ENCODE peak calls at places on chromosomes 6 and 20, in eight cellular contexts. Y is neural crest cell, T is endodermal cell, R is body of pancreas, V is prostate gland, W is B cell, S is astrocyte, D is brain microvascular endothelial cell. P is an unnamed sample.

GRCh38 chr20:50710492-50711063 is 19.2 kb upstream of the RIPOR3 start:
- DNase-seq in Y (no peak), T (no peak), R (peak; percentile 49), V (no peak), W (no peak), S (peak; percentile 12), D (no peak), P (no peak)

GRCh38 chr6:33000053-33000452 is 9.3 kb downstream of the HLA-DOA start:
- DNase-seq in Y (no peak), T (peak; percentile 88), R (no peak), V (no peak), W (peak; percentile 70), S (no peak), D (no peak), P (no peak)

GRCh38 chr6:109644131-109644530 is 46.9 kb downstream of the AK9 start:
- DNase-seq in Y (no peak), T (no peak), R (no peak), V (no peak), W (no peak), S (no peak), D (no peak), P (no peak)

GRCh38 chr20:5056801-5057599 is 55.7 kb upstream of the SLC23A2 start:
- DNase-seq in Y (peak; percentile 57), T (peak; percentile 73), R (peak; percentile 28), V (peak; percentile 7), W (peak; percentile 59), S (no peak), D (peak; percentile 36), P (no peak)

GRCh38 chr20:6162239-6162638 is 39.4 kb upstream of the FERMT1 start:
- DNase-seq in Y (no peak), T (no peak), R (peak; percentile 28), V (no peak), W (no peak), S (peak; percentile 45), D (no peak), P (no peak)

GRCh38 chr6:38610050-38610619 is 29.6 kb downstream of the BTBD9 start:
- DNase-seq in Y (no peak), T (no peak), R (no peak), V (no peak), W (no peak), S (no peak), D (no peak), P (no peak)

GRCh38 chr6:88004707-88005106 is 42.9 kb upstream of the SPACA1 start:
- DNase-seq in Y (no peak), T (no peak), R (no peak), V (no peak), W (no peak), S (no peak), D (no peak), P (no peak)

GRCh38 chr6:159609813-159610212 is 83.2 kb downstream of the SOD2 start:
- DNase-seq in Y (no peak), T (no peak), R (no peak), V (no peak), W (no peak), S (no peak), D (no peak), P (no peak)

GRCh38 chr6:159533568-159533967 is 159.5 kb downstream of the SOD2 start:
- DNase-seq in Y (no peak), T (no peak), R (no peak), V (no peak), W (no peak), S (peak; percentile 53), D (no peak), P (no peak)

GRCh38 chr6:54191460-54191859 is 80.2 kb downstream of the MLIP start:
- DNase-seq in Y (no peak), T (no peak), R (no peak), V (no peak), W (no peak), S (peak; percentile 33), D (peak; percentile 68), P (no peak)

GRCh38 chr6:15457903-15458530 is 204.8 kb downstream of the DTNBP1 start:
- DNase-seq in Y (no peak), T (peak; percentile 27), R (no peak), V (no peak), W (peak; percentile 62), S (no peak), D (no peak), P (no peak)

GRCh38 chr6:117919775-117920492 is 12.9 kb downstream of the SLC35F1 start:
- DNase-seq in Y (peak; percentile 64), T (peak; percentile 88), R (peak; percentile 21), V (peak; percentile 17), W (no peak), S (no peak), D (no peak), P (no peak)

GRCh38 chr20:48681201-48681881 is 146.5 kb downstream of the PREX1 start:
- DNase-seq in Y (no peak), T (no peak), R (no peak), V (no peak), W (no peak), S (peak; percentile 35), D (no peak), P (peak; percentile 18)

GRCh38 chr20:54078296-54078695 is 7.9 kb upstream of the BCAS1 start:
- DNase-seq in Y (no peak), T (no peak), R (no peak), V (no peak), W (no peak), S (no peak), D (no peak), P (no peak)

GRCh38 chr6:157433678-157434081 is 52.7 kb downstream of the ZDHHC14 start:
- DNase-seq in Y (no peak), T (no peak), R (no peak), V (no peak), W (no peak), S (no peak), D (no peak), P (no peak)

GRCh38 chr6:16731503-16732018 is 29.7 kb downstream of the ATXN1 start:
- DNase-seq in Y (no peak), T (no peak), R (no peak), V (no peak), W (no peak), S (no peak), D (no peak), P (no peak)

GRCh38 chr6:128239898-128240509 is 280.4 kb downstream of the PTPRK start:
- DNase-seq in Y (no peak), T (no peak), R (no peak), V (no peak), W (no peak), S (no peak), D (no peak), P (no peak)

DNA sequence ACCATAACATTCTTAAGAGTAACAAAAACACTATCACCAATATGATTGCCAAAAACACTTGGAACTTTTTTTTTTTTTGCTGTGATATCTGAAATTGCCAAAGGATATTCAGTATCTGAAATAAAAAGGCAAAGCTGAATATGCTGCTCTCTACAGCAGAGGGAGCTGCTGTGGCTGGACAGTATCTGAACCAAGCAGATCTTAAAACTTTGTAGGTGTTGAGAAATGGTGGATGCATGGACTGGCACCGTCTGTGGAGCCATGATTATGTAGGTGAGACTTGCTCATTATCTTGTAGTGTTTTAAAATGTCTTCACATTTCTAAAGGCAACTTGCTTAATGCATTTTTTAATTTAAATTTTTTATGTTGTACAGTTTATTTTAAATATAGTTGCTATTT is 9.2 kb downstream of the PDCD2 start:
- DNase-seq in Y (no peak), T (no peak), R (no peak), V (no peak), W (no peak), S (no peak), D (peak; percentile 20), P (no peak)
- TF ChIP-seq CTCF in Y (peak; percentile 53), T (peak; percentile 65), R (no peak), V (no peak), W (no peak), S (peak; percentile 18), D (peak; percentile 62), P (peak; percentile 64)

GRCh38 chr6:52910091-52910490 is 593 bp upstream of the GSTA3 start:
- DNase-seq in Y (no peak), T (no peak), R (no peak), V (no peak), W (no peak), S (peak; percentile 18), D (no peak), P (no peak)

GRCh38 chr6:52900536-52900935 is 9.0 kb downstream of the GSTA3 start:
- DNase-seq in Y (no peak), T (no peak), R (no peak), V (no peak), W (no peak), S (no peak), D (no peak), P (no peak)

GRCh38 chr6:52909131-52909530 is 367 bp downstream of the GSTA3 start:
- DNase-seq in Y (no peak), T (no peak), R (no peak), V (no peak), W (no peak), S (no peak), D (no peak), P (no peak)

GRCh38 chr6:52909531-52909930 is at the start of gene GSTA3:
- DNase-seq in Y (no peak), T (no peak), R (peak; percentile 65), V (no peak), W (no peak), S (no peak), D (no peak), P (no peak)

GRCh38 chr6:52904562-52905279 is 4.8 kb downstream of the GSTA3 start:
- DNase-seq in Y (no peak), T (peak; percentile 80), R (no peak), V (no peak), W (no peak), S (no peak), D (no peak), P (no peak)
- TF ChIP-seq CTCF in Y (peak; percentile 26), T (peak; percentile 72), R (no peak), V (no peak), W (no peak), S (no peak), D (peak; percentile 50), P (peak; percentile 42)

GRCh38 chr6:10545482-10545881 is 24.3 kb downstream of the GCNT2 start:
- DNase-seq in Y (no peak), T (peak; percentile 39), R (no peak), V (no peak), W (no peak), S (no peak), D (no peak), P (no peak)
- TF ChIP-seq CTCF in Y (no peak), T (no peak), R (no peak), V (no peak), W (no peak), S (no peak), D (no peak), P (no peak)

DNA sequence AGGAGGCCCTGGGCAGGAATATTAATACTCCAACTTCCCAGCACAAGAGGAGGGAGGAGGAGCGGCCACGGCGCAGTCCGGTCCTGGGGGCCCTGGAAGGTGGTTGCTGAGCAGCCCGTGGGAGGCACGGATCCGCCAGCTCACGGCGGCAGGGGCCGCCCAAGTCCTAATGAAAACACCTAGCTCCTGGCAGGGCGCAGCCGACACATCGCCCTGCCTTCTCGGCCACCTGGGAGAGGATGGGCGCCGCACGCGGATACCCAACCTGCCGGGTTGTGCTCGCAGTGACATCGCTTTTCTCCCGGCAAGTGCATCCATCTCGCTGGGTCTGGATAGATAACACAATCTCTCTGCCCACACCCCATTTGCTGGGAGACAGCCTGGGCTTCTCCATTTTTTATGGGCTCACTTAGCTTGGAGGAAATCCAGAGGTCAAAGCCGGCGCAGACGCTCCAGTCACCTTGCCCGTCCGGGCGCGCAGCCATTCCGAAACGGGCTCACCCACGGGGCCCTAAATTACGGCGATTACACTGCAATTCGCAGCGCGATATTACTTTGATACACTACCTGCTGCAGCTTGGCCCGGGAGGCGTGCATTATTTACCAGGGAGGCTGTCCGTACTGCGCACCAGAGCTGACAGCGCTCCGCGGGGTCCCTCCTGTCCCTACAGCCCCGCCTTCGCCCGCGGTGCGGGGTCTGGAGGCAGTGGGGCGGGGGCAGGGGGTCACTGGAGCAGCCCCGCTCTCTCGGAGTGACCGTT is 36.2 kb upstream of the CCDC167 start:
- DNase-seq in Y (no peak), T (peak; percentile 79), R (peak; percentile 23), V (peak; percentile 14), W (peak; percentile 61), S (no peak), D (no peak), P (no peak)
- TF ChIP-seq CTCF in Y (no peak), T (peak; percentile 55), R (no peak), V (peak; percentile 26), W (peak; percentile 44), S (no peak), D (peak; percentile 24), P (peak; percentile 52)